ENCODE peak calls at places on chromosomes 16 and 17, in four cellular contexts. One of them, this sample, is unnamed.

GRCh38 chr17:17359271-17359670 is 56.1 kb downstream of the NT5M start:
- DNase-seq in AG09319: no peak
- DNase-seq in activated naive CD8-positive, alpha-beta T cell treated with anti-CD3 and anti-CD28 coated beads for 36 hours: no peak
- DNase-seq in iPS-NIHi11: no peak
- DNase-seq in this sample: no peak

GRCh38 chr16:86665319-86665675 is 86.9 kb downstream of the FOXL1 start:
- DNase-seq in AG09319: no peak
- DNase-seq in iPS-NIHi11: no peak
- DNase-seq in activated naive CD8-positive, alpha-beta T cell treated with anti-CD3 and anti-CD28 coated beads for 36 hours: no peak
- DNase-seq in this sample: no peak

GRCh38 chr17:67260051-67260987 is 15.3 kb upstream of the HELZ start:
- DNase-seq in iPS-NIHi11: no peak
- DNase-seq in activated naive CD8-positive, alpha-beta T cell treated with anti-CD3 and anti-CD28 coated beads for 36 hours: no peak
- DNase-seq in AG09319: peak; percentile 50
- DNase-seq in this sample: peak; percentile 32

GRCh38 chr17:76123749-76124581 is 17.1 kb downstream of the FOXJ1 start:
- DNase-seq in AG09319: no peak
- DNase-seq in activated naive CD8-positive, alpha-beta T cell treated with anti-CD3 and anti-CD28 coated beads for 36 hours: no peak
- DNase-seq in iPS-NIHi11: no peak
- DNase-seq in this sample: no peak

GRCh38 chr16:7218936-7219335 is 113.7 kb upstream of the RBFOX1 start:
- DNase-seq in activated naive CD8-positive, alpha-beta T cell treated with anti-CD3 and anti-CD28 coated beads for 36 hours: no peak
- DNase-seq in iPS-NIHi11: peak; percentile 22
- DNase-seq in AG09319: no peak
- DNase-seq in this sample: no peak

GRCh38 chr17:1505586-1505985 is 10.8 kb downstream of the INPP5K start:
- DNase-seq in iPS-NIHi11: no peak
- DNase-seq in activated naive CD8-positive, alpha-beta T cell treated with anti-CD3 and anti-CD28 coated beads for 36 hours: no peak
- DNase-seq in AG09319: no peak
- DNase-seq in this sample: no peak

GRCh38 chr17:340074-340473 is 12.5 kb downstream of the RPH3AL start:
- DNase-seq in iPS-NIHi11: no peak
- DNase-seq in AG09319: no peak
- DNase-seq in activated naive CD8-positive, alpha-beta T cell treated with anti-CD3 and anti-CD28 coated beads for 36 hours: no peak
- DNase-seq in this sample: no peak

GRCh38 chr17:81335388-81336157 is 40.5 kb upstream of the SLC38A10 start:
- DNase-seq in iPS-NIHi11: no peak
- DNase-seq in activated naive CD8-positive, alpha-beta T cell treated with anti-CD3 and anti-CD28 coated beads for 36 hours: no peak
- DNase-seq in AG09319: no peak
- DNase-seq in this sample: no peak

GRCh38 chr17:62652251-62653001 is 25.0 kb downstream of the MRC2 start:
- DNase-seq in activated naive CD8-positive, alpha-beta T cell treated with anti-CD3 and anti-CD28 coated beads for 36 hours: peak; percentile 50
- DNase-seq in AG09319: no peak
- DNase-seq in iPS-NIHi11: peak; percentile 62
- DNase-seq in this sample: peak; percentile 48

GRCh38 chr16:81198635-81199034 is 39.9 kb upstream of the BCO1 start:
- DNase-seq in activated naive CD8-positive, alpha-beta T cell treated with anti-CD3 and anti-CD28 coated beads for 36 hours: no peak
- DNase-seq in iPS-NIHi11: no peak
- DNase-seq in AG09319: no peak
- DNase-seq in this sample: peak; percentile 45

GRCh38 chr17:55421179-55421934 is at the start of gene MMD:
- DNase-seq in activated naive CD8-positive, alpha-beta T cell treated with anti-CD3 and anti-CD28 coated beads for 36 hours: peak; percentile 35
- DNase-seq in AG09319: no peak
- DNase-seq in iPS-NIHi11: no peak
- DNase-seq in this sample: no peak

GRCh38 chr17:77856551-77857305 is 101.8 kb upstream of the TNRC6C start:
- DNase-seq in iPS-NIHi11: no peak
- DNase-seq in AG09319: no peak
- DNase-seq in activated naive CD8-positive, alpha-beta T cell treated with anti-CD3 and anti-CD28 coated beads for 36 hours: no peak
- DNase-seq in this sample: no peak

GRCh38 chr17:13601776-13602551 is at the start of gene HS3ST3A1:
- DNase-seq in AG09319: peak; percentile 82
- DNase-seq in activated naive CD8-positive, alpha-beta T cell treated with anti-CD3 and anti-CD28 coated beads for 36 hours: peak; percentile 41
- DNase-seq in iPS-NIHi11: peak; percentile 88
- DNase-seq in this sample: peak; percentile 7

GRCh38 chr16:69741519-69741918 is 13.2 kb downstream of the NOB1 start:
- DNase-seq in activated naive CD8-positive, alpha-beta T cell treated with anti-CD3 and anti-CD28 coated beads for 36 hours: no peak
- DNase-seq in AG09319: no peak
- DNase-seq in iPS-NIHi11: no peak
- DNase-seq in this sample: no peak

GRCh38 chr16:66248096-66248495 is 118.4 kb upstream of the CDH5 start:
- DNase-seq in iPS-NIHi11: no peak
- DNase-seq in AG09319: no peak
- DNase-seq in activated naive CD8-positive, alpha-beta T cell treated with anti-CD3 and anti-CD28 coated beads for 36 hours: no peak
- DNase-seq in this sample: no peak

GRCh38 chr16:77273-77806 is 685 bp upstream of the MPG start:
- DNase-seq in AG09319: no peak
- DNase-seq in iPS-NIHi11: peak; percentile 70
- DNase-seq in activated naive CD8-positive, alpha-beta T cell treated with anti-CD3 and anti-CD28 coated beads for 36 hours: peak; percentile 55
- DNase-seq in this sample: peak; percentile 53

GRCh38 chr17:61904094-61904710 is 23.6 kb downstream of the INTS2 start:
- DNase-seq in iPS-NIHi11: no peak
- DNase-seq in activated naive CD8-positive, alpha-beta T cell treated with anti-CD3 and anti-CD28 coated beads for 36 hours: no peak
- DNase-seq in AG09319: no peak
- DNase-seq in this sample: no peak

GRCh38 chr16:79800016-79800608 is 199.6 kb upstream of the MAF start:
- DNase-seq in iPS-NIHi11: no peak
- DNase-seq in activated naive CD8-positive, alpha-beta T cell treated with anti-CD3 and anti-CD28 coated beads for 36 hours: no peak
- DNase-seq in AG09319: no peak
- DNase-seq in this sample: no peak

GRCh38 chr17:50882851-50883250 is 16.7 kb upstream of the TOB1 start:
- DNase-seq in activated naive CD8-positive, alpha-beta T cell treated with anti-CD3 and anti-CD28 coated beads for 36 hours: no peak
- DNase-seq in iPS-NIHi11: no peak
- DNase-seq in AG09319: no peak
- DNase-seq in this sample: no peak

GRCh38 chr17:17463821-17464220 is 13.0 kb upstream of the MED9 start:
- DNase-seq in activated naive CD8-positive, alpha-beta T cell treated with anti-CD3 and anti-CD28 coated beads for 36 hours: no peak
- DNase-seq in AG09319: no peak
- DNase-seq in iPS-NIHi11: no peak
- DNase-seq in this sample: no peak

GRCh38 chr16:75550211-75550662 is 5.8 kb downstream of the TMEM231 start:
- DNase-seq in iPS-NIHi11: peak; percentile 86
- DNase-seq in activated naive CD8-positive, alpha-beta T cell treated with anti-CD3 and anti-CD28 coated beads for 36 hours: peak; percentile 31
- DNase-seq in AG09319: no peak
- DNase-seq in this sample: peak; percentile 43

GRCh38 chr16:72909196-72909595 is 138.7 kb downstream of the ZFHX3 start:
- DNase-seq in activated naive CD8-positive, alpha-beta T cell treated with anti-CD3 and anti-CD28 coated beads for 36 hours: no peak
- DNase-seq in iPS-NIHi11: no peak
- DNase-seq in AG09319: no peak
- DNase-seq in this sample: no peak

GRCh38 chr17:58120195-58120822 is 27.9 kb upstream of the OR4D1 start:
- DNase-seq in AG09319: peak; percentile 4
- DNase-seq in activated naive CD8-positive, alpha-beta T cell treated with anti-CD3 and anti-CD28 coated beads for 36 hours: peak; percentile 27
- DNase-seq in iPS-NIHi11: peak; percentile 79
- DNase-seq in this sample: peak; percentile 41

GRCh38 chr16:64751906-64752305 is 370.0 kb downstream of the CDH11 start:
- DNase-seq in iPS-NIHi11: peak; percentile 15
- DNase-seq in activated naive CD8-positive, alpha-beta T cell treated with anti-CD3 and anti-CD28 coated beads for 36 hours: no peak
- DNase-seq in AG09319: no peak
- DNase-seq in this sample: no peak

GRCh38 chr17:83203472-83204221 is 124.2 kb downstream of the METRNL start:
- DNase-seq in iPS-NIHi11: no peak
- DNase-seq in activated naive CD8-positive, alpha-beta T cell treated with anti-CD3 and anti-CD28 coated beads for 36 hours: no peak
- DNase-seq in AG09319: no peak
- DNase-seq in this sample: no peak

GRCh38 chr17:79009397-79010303 is at the start of gene CANT1:
- DNase-seq in AG09319: peak; percentile 69
- DNase-seq in activated naive CD8-positive, alpha-beta T cell treated with anti-CD3 and anti-CD28 coated beads for 36 hours: peak; percentile 89
- DNase-seq in iPS-NIHi11: peak; percentile 99
- DNase-seq in this sample: peak; percentile 90

GRCh38 chr17:17792551-17793377 is 44.0 kb downstream of the SREBF1 start:
- DNase-seq in AG09319: no peak
- DNase-seq in iPS-NIHi11: peak; percentile 47
- DNase-seq in activated naive CD8-positive, alpha-beta T cell treated with anti-CD3 and anti-CD28 coated beads for 36 hours: peak; percentile 61
- DNase-seq in this sample: no peak

GRCh38 chr16:17404903-17405691 is 65.7 kb downstream of the XYLT1 start:
- DNase-seq in activated naive CD8-positive, alpha-beta T cell treated with anti-CD3 and anti-CD28 coated beads for 36 hours: no peak
- DNase-seq in iPS-NIHi11: no peak
- DNase-seq in AG09319: peak; percentile 57
- DNase-seq in this sample: no peak

GRCh38 chr17:7560172-7561027 is 1.3 kb upstream of the SENP3 start:
- DNase-seq in AG09319: no peak
- DNase-seq in activated naive CD8-positive, alpha-beta T cell treated with anti-CD3 and anti-CD28 coated beads for 36 hours: peak; percentile 65
- DNase-seq in iPS-NIHi11: peak; percentile 78
- DNase-seq in this sample: peak; percentile 76

GRCh38 chr17:1511290-1511689 is 5.1 kb downstream of the INPP5K start:
- DNase-seq in iPS-NIHi11: no peak
- DNase-seq in activated naive CD8-positive, alpha-beta T cell treated with anti-CD3 and anti-CD28 coated beads for 36 hours: no peak
- DNase-seq in AG09319: no peak
- DNase-seq in this sample: no peak

GRCh38 chr17:42806249-42806648 is 7.6 kb downstream of the CNTD1 start:
- DNase-seq in activated naive CD8-positive, alpha-beta T cell treated with anti-CD3 and anti-CD28 coated beads for 36 hours: no peak
- DNase-seq in AG09319: no peak
- DNase-seq in iPS-NIHi11: no peak
- DNase-seq in this sample: no peak

GRCh38 chr16:85767569-85767968 is 16.7 kb upstream of the C16orf74 start:
- DNase-seq in iPS-NIHi11: no peak
- DNase-seq in AG09319: no peak
- DNase-seq in activated naive CD8-positive, alpha-beta T cell treated with anti-CD3 and anti-CD28 coated beads for 36 hours: no peak
- DNase-seq in this sample: peak; percentile 44

GRCh38 chr16:87006021-87006420 is 311.2 kb downstream of the C16orf95 start:
- DNase-seq in activated naive CD8-positive, alpha-beta T cell treated with anti-CD3 and anti-CD28 coated beads for 36 hours: no peak
- DNase-seq in iPS-NIHi11: no peak
- DNase-seq in AG09319: no peak
- DNase-seq in this sample: no peak

GRCh38 chr16:12257926-12258561 is 281.5 kb downstream of the SNX29 start:
- DNase-seq in AG09319: no peak
- DNase-seq in activated naive CD8-positive, alpha-beta T cell treated with anti-CD3 and anti-CD28 coated beads for 36 hours: no peak
- DNase-seq in iPS-NIHi11: no peak
- DNase-seq in this sample: peak; percentile 43

GRCh38 chr16:6247771-6248170 is 1084.9 kb upstream of the RBFOX1 start:
- DNase-seq in AG09319: no peak
- DNase-seq in iPS-NIHi11: no peak
- DNase-seq in activated naive CD8-positive, alpha-beta T cell treated with anti-CD3 and anti-CD28 coated beads for 36 hours: no peak
- DNase-seq in this sample: no peak

GRCh38 chr17:19613979-19614378 is 34.6 kb upstream of the ALDH3A2 start:
- DNase-seq in iPS-NIHi11: no peak
- DNase-seq in activated naive CD8-positive, alpha-beta T cell treated with anti-CD3 and anti-CD28 coated beads for 36 hours: no peak
- DNase-seq in AG09319: no peak
- DNase-seq in this sample: no peak

GRCh38 chr17:82752371-82753200 is 721 bp downstream of the TBCD start:
- DNase-seq in activated naive CD8-positive, alpha-beta T cell treated with anti-CD3 and anti-CD28 coated beads for 36 hours: no peak
- DNase-seq in iPS-NIHi11: no peak
- DNase-seq in AG09319: no peak
- DNase-seq in this sample: peak; percentile 26

GRCh38 chr17:29766796-29767327 is 144.2 kb upstream of the CORO6 start:
- DNase-seq in AG09319: no peak
- DNase-seq in activated naive CD8-positive, alpha-beta T cell treated with anti-CD3 and anti-CD28 coated beads for 36 hours: no peak
- DNase-seq in iPS-NIHi11: no peak
- DNase-seq in this sample: no peak

GRCh38 chr17:30372755-30373154 is 6.0 kb upstream of the CPD start:
- DNase-seq in activated naive CD8-positive, alpha-beta T cell treated with anti-CD3 and anti-CD28 coated beads for 36 hours: peak; percentile 31
- DNase-seq in AG09319: no peak
- DNase-seq in iPS-NIHi11: no peak
- DNase-seq in this sample: no peak